ENCODE peak calls at places on chromosomes 2 and 18, in four cellular contexts. B is NCI-H345; X is CD4-positive, alpha-beta T cell; R is NCI-H774. M is an unnamed sample.

GRCh38 chr18:76396792-76397191 is 98.2 kb downstream of the ZNF516 start:
- DNase-seq in B (no peak), R (no peak), X (no peak), M (no peak)

GRCh38 chr2:176585291-176585690 is 316.0 kb downstream of the MTX2 start:
- DNase-seq in X (no peak), B (no peak), R (no peak), M (no peak)

GRCh38 chr18:69401475-69402218 is 959 bp downstream of the DOK6 start:
- DNase-seq in R (no peak), B (peak; percentile 61), X (no peak), M (no peak)

GRCh38 chr2:184646177-184646576 is 47.8 kb downstream of the ZNF804A start:
- DNase-seq in R (no peak), B (no peak), X (no peak), M (no peak)

GRCh38 chr2:195622966-195623365 is 34.1 kb upstream of the SLC39A10 start:
- DNase-seq in B (no peak), R (no peak), X (no peak), M (no peak)

GRCh38 chr18:54931152-54931551 is 28.1 kb downstream of the CCDC68 start:
- DNase-seq in X (no peak), B (no peak), R (no peak), M (no peak)

GRCh38 chr2:67289921-67290371 is 107.2 kb upstream of the ETAA1 start:
- DNase-seq in X (no peak), R (no peak), B (no peak), M (no peak)

GRCh38 chr2:60324536-60324935 is 228.9 kb downstream of the BCL11A start:
- DNase-seq in B (no peak), X (no peak), R (no peak), M (no peak)

GRCh38 chr2:177172034-177172880 is 40.3 kb upstream of the HNRNPA3 start:
- DNase-seq in B (no peak), R (no peak), X (no peak), M (no peak)

GRCh38 chr2:239193426-239193825 is 207.4 kb downstream of the HDAC4 start:
- DNase-seq in B (no peak), R (no peak), X (no peak), M (no peak)

GRCh38 chr2:221818569-221818968 is 246.5 kb upstream of the EPHA4 start:
- DNase-seq in B (no peak), X (no peak), R (peak; percentile 27), M (no peak)

GRCh38 chr18:56975276-56975675 is 171.6 kb upstream of the BOD1L2 start:
- DNase-seq in R (no peak), X (no peak), B (no peak), M (no peak)

GRCh38 chr2:63424329-63425078 is 163.8 kb downstream of the WDPCP start:
- DNase-seq in X (no peak), R (no peak), B (no peak), M (peak; percentile 9)

GRCh38 chr2:229539628-229540027 is 174.7 kb downstream of the DNER start:
- DNase-seq in X (no peak), R (no peak), B (no peak), M (no peak)

GRCh38 chr2:119220720-119221301 is 2.8 kb upstream of the STEAP3 start:
- DNase-seq in B (no peak), R (no peak), X (no peak), M (no peak)

M was measured in COR-L47.